ENCODE peak calls at places on chromosomes 13 and 19, in four cellular contexts. A is foreskin fibroblast, S is kidney epithelial cell, W is HFF-Myc. P is an unnamed sample.

GRCh38 chr19:16860996-16861395 is 27.8 kb upstream of the F2RL3 start:
- DNase-seq in A (no peak), S (no peak), W (no peak), P (no peak)

GRCh38 chr19:11196406-11197287 is 698 bp downstream of the KANK2 start:
- DNase-seq in A (peak), S (no peak), W (no peak), P (no peak)

GRCh38 chr13:36339600-36340155 is 6.5 kb downstream of the SPART start:
- DNase-seq in A (no peak), S (no peak), W (no peak), P (no peak)

GRCh38 chr13:20492641-20493040 is 33.0 kb downstream of the CRYL1 start:
- DNase-seq in A (peak), S (no peak), W (no peak), P (no peak)

GRCh38 chr19:918481-919156 is 1.5 kb downstream of the KISS1R start:
- DNase-seq in A (no peak), S (no peak), W (no peak), P (no peak)

GRCh38 chr13:94322925-94323324 is 156.6 kb downstream of the DCT start:
- DNase-seq in A (peak), S (no peak), W (no peak), P (no peak)

GRCh38 chr13:29849731-29850212 is 645 bp downstream of the UBL3 start:
- DNase-seq in A (peak), S (peak), W (no peak), P (no peak)

GRCh38 chr13:74032325-74032724 is 101.9 kb downstream of the KLF12 start:
- DNase-seq in A (no peak), S (no peak), W (no peak), P (no peak)

GRCh38 chr13:64810701-64811258 is 2419.4 kb downstream of the PCDH9 start:
- DNase-seq in A (peak), S (no peak), W (no peak), P (no peak)

GRCh38 chr19:8595651-8596050 is 14.9 kb downstream of the ADAMTS10 start:
- DNase-seq in A (no peak), S (no peak), W (no peak), P (no peak)

GRCh38 chr19:8596168-8596567 is 14.3 kb downstream of the ADAMTS10 start:
- DNase-seq in A (no peak), S (no peak), W (no peak), P (no peak)

GRCh38 chr19:8589177-8589714 is 12.0 kb upstream of the MYO1F start:
- DNase-seq in A (no peak), S (no peak), W (no peak), P (no peak)

GRCh38 chr19:8593931-8594330 is 16.6 kb downstream of the ADAMTS10 start:
- DNase-seq in A (no peak), S (no peak), W (no peak), P (no peak)

GRCh38 chr19:8592231-8593009 is 15.2 kb upstream of the MYO1F start:
- DNase-seq in A (peak), S (peak), W (no peak), P (peak)
- H3K4me3 ChIP-seq in A (peak), S (peak), W (peak), P (peak)

GRCh38 chr19:13906910-13907309 is 909 bp downstream of the CC2D1A start:
- DNase-seq in A (no peak), S (no peak), W (no peak), P (no peak)
- H3K4me3 ChIP-seq in A (peak), S (peak), W (peak), P (peak)

GRCh38 chr13:77919351-77920294 is 992 bp upstream of the EDNRB start:
- DNase-seq in A (peak), S (no peak), W (no peak), P (no peak)

GRCh38 chr13:77916481-77916880 is 2.1 kb downstream of the EDNRB start:
- DNase-seq in A (no peak), S (no peak), W (no peak), P (no peak)

GRCh38 chr13:77909827-77910226 is 8.8 kb downstream of the EDNRB start:
- DNase-seq in A (no peak), S (no peak), W (no peak), P (no peak)

GRCh38 chr13:77918391-77919261 is at the start of gene EDNRB:
- DNase-seq in A (peak), S (no peak), W (no peak), P (no peak)

DNA sequence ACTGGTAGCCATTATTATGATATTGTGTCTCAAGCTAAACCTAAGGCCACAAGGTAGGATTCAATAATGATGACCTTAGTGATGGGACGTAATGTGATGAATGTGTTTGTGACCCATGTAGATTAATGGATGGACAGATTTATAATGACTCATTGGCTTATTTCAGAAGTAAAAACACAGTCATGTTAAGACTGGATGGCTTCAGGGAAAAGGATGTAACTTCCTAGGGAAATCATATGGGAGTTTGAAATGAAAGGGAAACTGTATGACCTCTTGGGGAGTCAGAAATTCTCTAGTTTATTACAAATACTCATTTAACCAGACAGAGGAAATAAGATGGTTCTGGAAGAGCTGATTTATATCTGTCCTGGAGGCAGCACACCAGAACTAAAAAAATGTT is 3.0 kb downstream of the EDNRB start:
- DNase-seq in A (no peak), S (no peak), W (no peak), P (no peak)
- H3K4me3 ChIP-seq in A (no peak), S (no peak), W (no peak), P (no peak)

GRCh38 chr19:34957830-34958751 is 5.9 kb downstream of the ZNF792 start:
- DNase-seq in A (no peak), S (no peak), W (no peak), P (no peak)
- H3K4me3 ChIP-seq in A (no peak), S (no peak), W (no peak), P (no peak)

DNA sequence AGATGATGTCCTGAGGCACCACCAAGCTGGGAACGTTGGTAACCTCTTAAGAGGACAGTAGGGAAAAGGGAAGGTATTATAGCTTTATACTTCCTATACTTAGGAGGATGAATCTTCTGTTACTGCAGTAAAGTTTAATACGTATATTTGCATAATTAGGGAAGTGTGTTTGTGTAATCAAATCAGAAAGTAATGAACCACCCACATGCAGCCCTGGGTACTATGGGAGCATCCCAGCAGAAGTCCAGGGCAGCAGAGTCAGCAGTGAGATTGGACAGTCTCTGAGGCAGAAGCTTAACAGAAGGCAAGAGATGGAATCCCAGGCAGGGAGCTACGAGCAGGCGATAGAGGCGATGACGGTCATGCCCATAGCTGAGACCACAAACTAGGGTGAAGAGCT is 12.5 kb downstream of the SAFB start:
- DNase-seq in A (no peak), S (no peak), W (no peak), P (no peak)
- H3K4me3 ChIP-seq in A (no peak), S (no peak), W (no peak), P (no peak)

GRCh38 chr13:48826039-48826438 is 149.7 kb upstream of the FNDC3A start:
- DNase-seq in A (no peak), S (no peak), W (no peak), P (no peak)

GRCh38 chr13:48831248-48831647 is 144.5 kb upstream of the FNDC3A start:
- DNase-seq in A (peak), S (no peak), W (no peak), P (no peak)

GRCh38 chr13:48827709-48828108 is 148.0 kb upstream of the FNDC3A start:
- DNase-seq in A (no peak), S (no peak), W (no peak), P (no peak)

GRCh38 chr13:48829536-48829935 is 146.2 kb upstream of the FNDC3A start:
- DNase-seq in A (no peak), S (no peak), W (no peak), P (no peak)

DNA sequence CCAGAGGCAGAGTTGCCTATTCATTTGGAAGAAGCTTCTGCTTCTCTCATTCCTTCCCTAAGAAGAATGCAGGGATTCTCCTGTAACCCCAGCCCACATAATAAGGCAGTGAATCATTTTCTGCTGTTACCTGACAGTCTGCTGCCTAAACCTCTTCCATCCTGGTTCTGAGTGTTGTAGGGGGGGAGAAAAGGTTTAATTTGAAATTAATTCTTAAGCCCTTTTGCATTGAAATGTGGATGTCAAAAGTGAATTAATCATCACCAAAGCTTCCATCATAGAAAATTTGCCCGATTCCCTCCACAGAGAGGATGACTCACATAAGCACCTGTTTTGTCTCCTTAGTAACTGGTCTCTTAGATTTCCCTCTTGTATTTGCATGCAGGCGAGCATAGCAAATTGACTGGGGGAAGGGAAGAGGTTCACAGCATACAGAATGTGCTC is 146.7 kb upstream of the FNDC3A start:
- DNase-seq in A (no peak), S (peak), W (no peak), P (no peak)
- H3K4me3 ChIP-seq in A (no peak), S (no peak), W (no peak), P (no peak)

GRCh38 chr19:48329167-48329891 is 4.0 kb downstream of the EMP3 start:
- DNase-seq in A (peak), S (no peak), W (no peak), P (no peak)
- H3K4me3 ChIP-seq in A (no peak), S (no peak), W (peak), P (peak)

P was measured in AG04450.